ENCODE peak calls at places on chromosomes 11 and 22, in six cellular contexts. One of them, this sample, is unnamed.

GRCh38 chr11:114553642-114554041 is 6.0 kb downstream of the NXPE1 start:
- DNase-seq in IMR-90: peak
- DNase-seq in mesenchymal stem cell: no peak
- DNase-seq in trophoblast cell: peak
- DNase-seq in H1: no peak
- DNase-seq in H9: no peak
- DNase-seq in this sample: no peak

GRCh38 chr22:39662677-39663034 is 92.1 kb downstream of the CACNA1I start:
- DNase-seq in IMR-90: no peak
- DNase-seq in mesenchymal stem cell: no peak
- DNase-seq in trophoblast cell: no peak
- DNase-seq in H9: peak
- DNase-seq in H1: peak
- DNase-seq in this sample: no peak

GRCh38 chr11:125229916-125230315 is 65.4 kb downstream of the PKNOX2 start:
- DNase-seq in H1: no peak
- DNase-seq in mesenchymal stem cell: no peak
- DNase-seq in H9: no peak
- DNase-seq in trophoblast cell: no peak
- DNase-seq in IMR-90: no peak
- DNase-seq in this sample: no peak

GRCh38 chr22:45311033-45311531 is 1.3 kb downstream of the FAM118A start:
- DNase-seq in H9: no peak
- DNase-seq in H1: no peak
- DNase-seq in IMR-90: no peak
- DNase-seq in mesenchymal stem cell: no peak
- DNase-seq in trophoblast cell: no peak
- DNase-seq in this sample: no peak

GRCh38 chr11:122917311-122917710 is 34.8 kb downstream of the JHY start:
- DNase-seq in IMR-90: peak
- DNase-seq in mesenchymal stem cell: no peak
- DNase-seq in H1: no peak
- DNase-seq in trophoblast cell: no peak
- DNase-seq in H9: no peak
- DNase-seq in this sample: no peak

GRCh38 chr11:20621679-20622078 is 22.3 kb downstream of the SLC6A5 start:
- DNase-seq in H9: peak
- DNase-seq in IMR-90: no peak
- DNase-seq in H1: no peak
- DNase-seq in mesenchymal stem cell: no peak
- DNase-seq in trophoblast cell: no peak
- DNase-seq in this sample: no peak

GRCh38 chr22:21568207-21569075 is 927 bp downstream of the UBE2L3 start:
- DNase-seq in trophoblast cell: peak
- DNase-seq in mesenchymal stem cell: peak
- DNase-seq in IMR-90: peak
- DNase-seq in H9: no peak
- DNase-seq in H1: no peak
- DNase-seq in this sample: no peak

GRCh38 chr11:36116161-36116560 is 172.3 kb downstream of the LDLRAD3 start:
- DNase-seq in H1: no peak
- DNase-seq in IMR-90: no peak
- DNase-seq in mesenchymal stem cell: no peak
- DNase-seq in H9: no peak
- DNase-seq in trophoblast cell: no peak
- DNase-seq in this sample: no peak

GRCh38 chr11:12201016-12201985 is 90.9 kb downstream of the MICAL2 start:
- DNase-seq in H9: no peak
- DNase-seq in IMR-90: peak
- DNase-seq in H1: no peak
- DNase-seq in trophoblast cell: peak
- DNase-seq in mesenchymal stem cell: peak
- DNase-seq in this sample: no peak

GRCh38 chr11:69650081-69650831 is 9.3 kb downstream of the CCND1 start:
- DNase-seq in H9: peak
- DNase-seq in mesenchymal stem cell: no peak
- DNase-seq in trophoblast cell: no peak
- DNase-seq in H1: no peak
- DNase-seq in IMR-90: no peak
- DNase-seq in this sample: no peak

GRCh38 chr11:118620529-118621070 is 13.2 kb downstream of the PHLDB1 start:
- DNase-seq in mesenchymal stem cell: no peak
- DNase-seq in H9: peak
- DNase-seq in H1: no peak
- DNase-seq in trophoblast cell: no peak
- DNase-seq in IMR-90: no peak
- DNase-seq in this sample: no peak

GRCh38 chr11:65793625-65794400 is 7.0 kb downstream of the OVOL1 start:
- DNase-seq in H1: no peak
- DNase-seq in mesenchymal stem cell: no peak
- DNase-seq in H9: no peak
- DNase-seq in IMR-90: no peak
- DNase-seq in trophoblast cell: no peak
- DNase-seq in this sample: no peak

GRCh38 chr11:73401217-73401923 is 25.2 kb downstream of the RELT start:
- DNase-seq in H1: no peak
- DNase-seq in IMR-90: no peak
- DNase-seq in trophoblast cell: peak
- DNase-seq in H9: no peak
- DNase-seq in mesenchymal stem cell: peak
- DNase-seq in this sample: no peak

GRCh38 chr22:41975299-41976069 is 6.2 kb downstream of the SEPTIN3 start:
- DNase-seq in H1: no peak
- DNase-seq in mesenchymal stem cell: no peak
- DNase-seq in H9: no peak
- DNase-seq in trophoblast cell: peak
- DNase-seq in IMR-90: no peak
- DNase-seq in this sample: no peak

GRCh38 chr11:33891714-33892327 is at the start of gene LMO2:
- DNase-seq in mesenchymal stem cell: no peak
- DNase-seq in H1: no peak
- DNase-seq in trophoblast cell: no peak
- DNase-seq in H9: no peak
- DNase-seq in IMR-90: no peak
- DNase-seq in this sample: no peak

GRCh38 chr11:62444271-62444833 is 25.5 kb downstream of the SCGB1A1 start:
- DNase-seq in mesenchymal stem cell: no peak
- DNase-seq in H9: peak
- DNase-seq in IMR-90: peak
- DNase-seq in H1: no peak
- DNase-seq in trophoblast cell: no peak
- DNase-seq in this sample: no peak

GRCh38 chr11:69129647-69130046 is 26.1 kb upstream of the SMIM38 start:
- DNase-seq in H1: no peak
- DNase-seq in H9: peak
- DNase-seq in trophoblast cell: no peak
- DNase-seq in mesenchymal stem cell: no peak
- DNase-seq in IMR-90: no peak
- DNase-seq in this sample: no peak

GRCh38 chr22:32066820-32067219 is 23.8 kb downstream of the SLC5A1 start:
- DNase-seq in trophoblast cell: no peak
- DNase-seq in H1: no peak
- DNase-seq in IMR-90: no peak
- DNase-seq in H9: no peak
- DNase-seq in mesenchymal stem cell: no peak
- DNase-seq in this sample: no peak

GRCh38 chr11:128424867-128425285 is 162.5 kb downstream of the ETS1 start:
- DNase-seq in H9: no peak
- DNase-seq in IMR-90: peak
- DNase-seq in trophoblast cell: peak
- DNase-seq in mesenchymal stem cell: peak
- DNase-seq in H1: no peak
- DNase-seq in this sample: no peak

GRCh38 chr11:63837719-63838118 is 1.2 kb upstream of the MARK2 start:
- DNase-seq in H1: no peak
- DNase-seq in mesenchymal stem cell: no peak
- DNase-seq in trophoblast cell: no peak
- DNase-seq in H9: no peak
- DNase-seq in IMR-90: no peak
- DNase-seq in this sample: no peak

GRCh38 chr11:124762077-124762623 is at the start of gene ESAM:
- DNase-seq in trophoblast cell: peak
- DNase-seq in mesenchymal stem cell: no peak
- DNase-seq in H9: peak
- DNase-seq in H1: no peak
- DNase-seq in IMR-90: no peak
- DNase-seq in this sample: no peak

GRCh38 chr11:70547821-70548670 is 149.7 kb downstream of the CTTN start:
- DNase-seq in trophoblast cell: no peak
- DNase-seq in IMR-90: no peak
- DNase-seq in H9: no peak
- DNase-seq in H1: no peak
- DNase-seq in mesenchymal stem cell: no peak
- DNase-seq in this sample: no peak

GRCh38 chr11:120028181-120028935 is 109.6 kb downstream of the TRIM29 start:
- DNase-seq in H1: no peak
- DNase-seq in H9: peak
- DNase-seq in IMR-90: no peak
- DNase-seq in mesenchymal stem cell: no peak
- DNase-seq in trophoblast cell: no peak
- DNase-seq in this sample: no peak

GRCh38 chr22:43555561-43556515 is 144.0 kb downstream of the MPPED1 start:
- DNase-seq in H9: no peak
- DNase-seq in mesenchymal stem cell: no peak
- DNase-seq in trophoblast cell: no peak
- DNase-seq in IMR-90: no peak
- DNase-seq in H1: no peak
- DNase-seq in this sample: no peak
- H2AK5ac ChIP-seq in H9: no peak
- H2AK5ac ChIP-seq in mesenchymal stem cell: no peak
- H2AK5ac ChIP-seq in trophoblast cell: no peak
- H2AK5ac ChIP-seq in IMR-90: no peak
- H2AK5ac ChIP-seq in H1: no peak
- H2AK5ac ChIP-seq in this sample: no peak

GRCh38 chr11:126637800-126638175 is 282.3 kb downstream of the ST3GAL4 start:
- DNase-seq in trophoblast cell: peak
- DNase-seq in mesenchymal stem cell: no peak
- DNase-seq in H9: no peak
- DNase-seq in H1: no peak
- DNase-seq in IMR-90: peak
- DNase-seq in this sample: no peak

GRCh38 chr11:126638663-126639062 is 283.2 kb downstream of the ST3GAL4 start:
- DNase-seq in mesenchymal stem cell: no peak
- DNase-seq in IMR-90: no peak
- DNase-seq in trophoblast cell: no peak
- DNase-seq in H1: no peak
- DNase-seq in H9: no peak
- DNase-seq in this sample: no peak

GRCh38 chr11:126635511-126635910 is 280.0 kb downstream of the ST3GAL4 start:
- DNase-seq in trophoblast cell: peak
- DNase-seq in H1: no peak
- DNase-seq in H9: no peak
- DNase-seq in IMR-90: no peak
- DNase-seq in mesenchymal stem cell: no peak
- DNase-seq in this sample: no peak

GRCh38 chr11:126636911-126637799 is 281.7 kb downstream of the ST3GAL4 start:
- DNase-seq in H9: no peak
- DNase-seq in IMR-90: peak
- DNase-seq in mesenchymal stem cell: no peak
- DNase-seq in trophoblast cell: peak
- DNase-seq in H1: no peak
- DNase-seq in this sample: no peak

DNA sequence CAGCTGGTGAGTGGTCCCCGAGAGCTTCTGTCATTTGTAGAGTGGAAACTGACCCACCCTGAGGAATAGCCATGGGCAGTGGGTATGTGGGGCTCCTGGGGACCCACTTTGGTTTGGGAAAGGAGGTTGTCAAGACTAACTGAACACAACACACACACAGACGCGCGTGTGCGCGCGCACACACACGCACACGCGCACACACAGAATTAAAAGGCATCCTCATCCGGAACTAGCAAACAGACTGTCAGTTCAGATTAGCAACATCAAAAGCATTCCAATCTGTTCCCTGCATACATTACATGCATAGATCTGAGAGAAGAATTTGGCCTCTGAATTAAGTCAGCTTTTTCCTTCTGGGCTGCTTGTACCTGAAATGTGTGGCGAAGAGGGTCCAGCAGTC is 284.7 kb downstream of the ST3GAL4 start:
- DNase-seq in H1: no peak
- DNase-seq in mesenchymal stem cell: no peak
- DNase-seq in IMR-90: no peak
- DNase-seq in H9: no peak
- DNase-seq in trophoblast cell: peak
- DNase-seq in this sample: no peak
- H3K23ac ChIP-seq in H1: no peak
- H3K23ac ChIP-seq in mesenchymal stem cell: no peak
- H3K23ac ChIP-seq in IMR-90: no peak
- H3K23ac ChIP-seq in H9: no peak
- H3K23ac ChIP-seq in trophoblast cell: no peak
- H3K23ac ChIP-seq in this sample: no peak

DNA sequence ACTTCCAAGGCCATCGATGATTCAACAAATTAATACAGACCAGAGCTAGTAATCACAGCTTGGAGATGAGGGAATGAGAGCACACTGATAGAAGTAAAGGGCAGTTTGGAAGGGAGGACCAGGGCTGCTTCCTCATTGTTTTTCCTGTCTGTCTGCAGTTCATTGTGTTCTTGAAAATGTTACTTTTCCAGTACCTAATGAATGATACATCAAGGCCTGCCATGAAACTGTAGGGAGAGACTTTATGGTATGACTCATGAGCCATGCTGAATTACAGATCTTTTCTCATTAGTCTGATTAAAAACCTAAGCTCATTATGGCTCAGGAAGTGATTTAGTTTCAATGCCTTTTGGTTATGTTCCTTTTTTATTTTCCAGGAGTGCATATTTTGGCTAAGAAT is 855.6 kb downstream of the KCNA4 start:
- DNase-seq in H9: no peak
- DNase-seq in IMR-90: peak
- DNase-seq in trophoblast cell: no peak
- DNase-seq in H1: no peak
- DNase-seq in mesenchymal stem cell: no peak
- DNase-seq in this sample: no peak
- H2AFZ ChIP-seq in H9: no peak
- H2AFZ ChIP-seq in IMR-90: peak
- H2AFZ ChIP-seq in trophoblast cell: no peak
- H2AFZ ChIP-seq in H1: no peak
- H2AFZ ChIP-seq in mesenchymal stem cell: no peak
- H2AFZ ChIP-seq in this sample: peak

DNA sequence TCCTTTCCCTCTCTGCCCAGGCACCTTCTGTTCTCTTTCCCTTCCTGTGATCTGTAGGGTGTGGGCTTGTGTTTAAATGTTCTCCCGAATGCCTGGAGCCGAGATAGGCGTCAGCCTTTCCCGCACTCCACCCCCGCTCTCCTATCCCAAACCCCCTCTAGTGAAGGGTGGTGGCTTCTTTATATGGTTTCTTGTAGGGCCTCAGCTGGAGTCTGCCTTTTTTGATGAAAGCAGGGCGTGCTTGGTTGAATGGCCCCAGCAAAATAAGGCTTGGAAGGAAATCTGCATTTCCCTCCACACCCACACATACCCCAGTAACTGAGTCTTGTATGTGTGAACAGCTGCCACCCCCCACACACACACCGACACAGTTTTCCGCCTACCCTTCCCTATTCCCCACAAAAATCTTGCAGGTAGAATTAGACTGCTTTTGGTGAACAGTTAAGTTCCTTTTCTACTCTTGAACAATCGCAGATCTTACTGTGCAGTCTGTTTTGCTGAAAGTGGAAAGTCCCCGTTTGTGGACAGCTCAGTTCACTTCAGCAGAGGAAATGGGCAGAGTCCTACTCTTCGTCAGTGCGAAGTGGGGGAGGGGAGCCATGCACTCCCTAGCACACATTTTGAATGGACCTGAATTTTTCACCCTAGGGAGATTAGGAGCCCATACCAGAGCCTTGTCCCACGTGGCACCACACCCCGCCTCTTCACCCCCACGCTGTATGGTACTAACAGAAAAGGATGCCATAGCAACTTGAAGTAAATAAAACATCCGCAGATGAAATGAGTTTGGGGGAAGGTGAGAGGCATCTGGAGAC is 25.5 kb upstream of the GRK2 start:
- DNase-seq in mesenchymal stem cell: peak
- DNase-seq in IMR-90: peak
- DNase-seq in H9: peak
- DNase-seq in trophoblast cell: peak
- DNase-seq in H1: no peak
- DNase-seq in this sample: no peak
- H2AK5ac ChIP-seq in mesenchymal stem cell: no peak
- H2AK5ac ChIP-seq in IMR-90: peak
- H2AK5ac ChIP-seq in H9: peak
- H2AK5ac ChIP-seq in trophoblast cell: peak
- H2AK5ac ChIP-seq in H1: peak
- H2AK5ac ChIP-seq in this sample: no peak